ENCODE peak calls at places on chromosomes 12 and 14, in eight cellular contexts. V is HCT116, P is endothelial cell, I is WTC11, Q is cerebellum, C is nucleus accumbens, G is HuH-7.5, H is lower leg skin. Z is an unnamed sample.

GRCh38 chr14:52998376-52999010 is 47.6 kb upstream of the FERMT2 start:
- DNase-seq in V (no peak), P (no peak), I (no peak), Q (no peak), C (no peak), G (no peak), H (no peak), Z (no peak)

GRCh38 chr14:30017370-30017993 is 89.8 kb upstream of the PRKD1 start:
- DNase-seq in V (no peak), P (no peak), I (no peak), Q (no peak), C (no peak), G (no peak), H (no peak), Z (no peak)

GRCh38 chr14:27553820-27554219 is 956.0 kb upstream of the NOVA1 start:
- DNase-seq in V (no peak), P (no peak), I (no peak), Q (no peak), C (no peak), G (no peak), H (no peak), Z (no peak)

GRCh38 chr12:120654656-120655055 is 14.2 kb downstream of the CABP1 start:
- DNase-seq in V (no peak), P (no peak), I (no peak), Q (no peak), C (no peak), G (no peak), H (peak; percentile 90), Z (no peak)

GRCh38 chr12:71431991-71432390 is 7.6 kb upstream of the LGR5 start:
- DNase-seq in V (no peak), P (no peak), I (no peak), Q (no peak), C (no peak), G (no peak), H (no peak), Z (no peak)

GRCh38 chr14:26330982-26331381 is 266.9 kb downstream of the NOVA1 start:
- DNase-seq in V (no peak), P (no peak), I (no peak), Q (no peak), C (no peak), G (peak; percentile 6), H (no peak), Z (no peak)

GRCh38 chr14:72549848-72550247 is 344.1 kb downstream of the DPF3 start:
- DNase-seq in V (no peak), P (no peak), I (no peak), Q (no peak), C (no peak), G (no peak), H (no peak), Z (no peak)

GRCh38 chr14:99125113-99125512 is 146.9 kb downstream of the BCL11B start:
- DNase-seq in V (no peak), P (peak; percentile 1), I (no peak), Q (peak; percentile 56), C (no peak), G (no peak), H (peak; percentile 76), Z (no peak)

GRCh38 chr12:96063046-96063445 is 27.7 kb upstream of the LTA4H start:
- DNase-seq in V (no peak), P (no peak), I (no peak), Q (no peak), C (no peak), G (no peak), H (peak; percentile 15), Z (no peak)

GRCh38 chr12:117113231-117113630 is 14.0 kb upstream of the TESC start:
- DNase-seq in V (no peak), P (no peak), I (no peak), Q (no peak), C (no peak), G (no peak), H (no peak), Z (no peak)

GRCh38 chr12:49019435-49020317 is 1.1 kb upstream of the PRKAG1 start:
- DNase-seq in V (no peak), P (peak; percentile 52), I (peak; percentile 58), Q (no peak), C (no peak), G (peak; percentile 87), H (peak; percentile 85), Z (peak; percentile 82)

GRCh38 chr12:82609234-82609914 is 77.3 kb upstream of the TMTC2 start:
- DNase-seq in V (no peak), P (no peak), I (no peak), Q (no peak), C (no peak), G (no peak), H (no peak), Z (no peak)

GRCh38 chr14:96888593-96888992 is 91.4 kb downstream of the VRK1 start:
- DNase-seq in V (no peak), P (no peak), I (no peak), Q (peak; percentile 31), C (no peak), G (no peak), H (no peak), Z (peak; percentile 36)

Z was measured in iPS-NIHi11.